ENCODE peak calls at places on chromosomes 11 and 22, in five cellular contexts. One of them, this sample, is unnamed.

GRCh38 chr22:21092797-21093554 is 47.2 kb downstream of the LRRC74B start:
- DNase-seq in Peyer's patch: no peak
- DNase-seq in NCI-H1694 treated with DMSO at 0.1 percent for 48 hours: no peak
- DNase-seq in T-helper 2 cell: no peak
- DNase-seq in cardiac fibroblast: no peak
- DNase-seq in this sample: no peak

GRCh38 chr22:21031545-21032036 is 770 bp downstream of the SLC7A4 start:
- DNase-seq in Peyer's patch: no peak
- DNase-seq in NCI-H1694 treated with DMSO at 0.1 percent for 48 hours: no peak
- DNase-seq in T-helper 2 cell: no peak
- DNase-seq in cardiac fibroblast: no peak
- DNase-seq in this sample: no peak

GRCh38 chr11:59678118-59678812 is 9.4 kb upstream of the PATL1 start:
- DNase-seq in Peyer's patch: no peak
- DNase-seq in NCI-H1694 treated with DMSO at 0.1 percent for 48 hours: no peak
- DNase-seq in T-helper 2 cell: no peak
- DNase-seq in cardiac fibroblast: peak; percentile 15
- DNase-seq in this sample: no peak

GRCh38 chr11:763073-763463 is 14.2 kb downstream of the GATD1 start:
- DNase-seq in Peyer's patch: no peak
- DNase-seq in NCI-H1694 treated with DMSO at 0.1 percent for 48 hours: no peak
- DNase-seq in T-helper 2 cell: no peak
- DNase-seq in cardiac fibroblast: no peak
- DNase-seq in this sample: no peak

GRCh38 chr11:93570759-93571413 is 27.7 kb upstream of the SMCO4 start:
- DNase-seq in Peyer's patch: no peak
- DNase-seq in NCI-H1694 treated with DMSO at 0.1 percent for 48 hours: no peak
- DNase-seq in T-helper 2 cell: no peak
- DNase-seq in cardiac fibroblast: peak; percentile 29
- DNase-seq in this sample: no peak

GRCh38 chr11:65468874-65469333 is 29.9 kb upstream of the MALAT1 start:
- DNase-seq in Peyer's patch: peak; percentile 79
- DNase-seq in NCI-H1694 treated with DMSO at 0.1 percent for 48 hours: no peak
- DNase-seq in T-helper 2 cell: no peak
- DNase-seq in cardiac fibroblast: peak; percentile 49
- DNase-seq in this sample: peak; percentile 45

GRCh38 chr22:23251445-23252093 is 71.3 kb downstream of the BCR start:
- DNase-seq in Peyer's patch: no peak
- DNase-seq in NCI-H1694 treated with DMSO at 0.1 percent for 48 hours: no peak
- DNase-seq in T-helper 2 cell: no peak
- DNase-seq in cardiac fibroblast: no peak
- DNase-seq in this sample: no peak

GRCh38 chr11:32094931-32095330 is 4.1 kb downstream of the RCN1 start:
- DNase-seq in Peyer's patch: no peak
- DNase-seq in NCI-H1694 treated with DMSO at 0.1 percent for 48 hours: no peak
- DNase-seq in T-helper 2 cell: no peak
- DNase-seq in cardiac fibroblast: peak; percentile 56
- DNase-seq in this sample: no peak

GRCh38 chr11:15113381-15113780 is 1.3 kb upstream of the INSC start:
- DNase-seq in Peyer's patch: peak; percentile 80
- DNase-seq in NCI-H1694 treated with DMSO at 0.1 percent for 48 hours: no peak
- DNase-seq in T-helper 2 cell: no peak
- DNase-seq in cardiac fibroblast: no peak
- DNase-seq in this sample: no peak

This sample was measured in CD8-positive, alpha-beta memory T cell.